ENCODE peak calls at places on chromosome 21, in six cellular contexts. One of them, this sample, is unnamed.

GRCh38 chr21:45050361-45050785 is 24.0 kb upstream of the ADARB1 start:
- DNase-seq in Right ventricle myocardium inferior: no peak
- DNase-seq in endothelial cell: no peak
- DNase-seq in anterior cingulate cortex: no peak
- DNase-seq in RWPE1: no peak
- DNase-seq in amniotic epithelial cell: peak; percentile 93
- DNase-seq in this sample: no peak

GRCh38 chr21:22795644-22796043 is 1797.4 kb downstream of the NCAM2 start:
- DNase-seq in Right ventricle myocardium inferior: no peak
- DNase-seq in endothelial cell: no peak
- DNase-seq in anterior cingulate cortex: no peak
- DNase-seq in RWPE1: no peak
- DNase-seq in amniotic epithelial cell: no peak
- DNase-seq in this sample: no peak

GRCh38 chr21:14452031-14452778 is 69.3 kb upstream of the HSPA13 start:
- DNase-seq in Right ventricle myocardium inferior: no peak
- DNase-seq in endothelial cell: no peak
- DNase-seq in anterior cingulate cortex: no peak
- DNase-seq in RWPE1: no peak
- DNase-seq in amniotic epithelial cell: no peak
- DNase-seq in this sample: no peak

GRCh38 chr21:25607812-25608737 is 794 bp upstream of the MRPL39 start:
- DNase-seq in Right ventricle myocardium inferior: peak; percentile 89
- DNase-seq in endothelial cell: peak; percentile 72
- DNase-seq in anterior cingulate cortex: peak; percentile 82
- DNase-seq in RWPE1: peak; percentile 80
- DNase-seq in amniotic epithelial cell: peak; percentile 75
- DNase-seq in this sample: peak; percentile 31

GRCh38 chr21:36761685-36762084 is 62.8 kb downstream of the SIM2 start:
- DNase-seq in Right ventricle myocardium inferior: no peak
- DNase-seq in endothelial cell: no peak
- DNase-seq in anterior cingulate cortex: no peak
- DNase-seq in RWPE1: no peak
- DNase-seq in amniotic epithelial cell: no peak
- DNase-seq in this sample: no peak

GRCh38 chr21:29091032-29091431 is 17.6 kb upstream of the CCT8 start:
- DNase-seq in Right ventricle myocardium inferior: no peak
- DNase-seq in endothelial cell: no peak
- DNase-seq in anterior cingulate cortex: no peak
- DNase-seq in RWPE1: peak; percentile 83
- DNase-seq in amniotic epithelial cell: peak; percentile 87
- DNase-seq in this sample: no peak

GRCh38 chr21:44431300-44431699 is 24.0 kb upstream of the LRRC3 start:
- DNase-seq in Right ventricle myocardium inferior: no peak
- DNase-seq in endothelial cell: no peak
- DNase-seq in anterior cingulate cortex: no peak
- DNase-seq in RWPE1: no peak
- DNase-seq in amniotic epithelial cell: no peak
- DNase-seq in this sample: no peak

GRCh38 chr21:44758141-44758561 is 43.5 kb downstream of the UBE2G2 start:
- DNase-seq in Right ventricle myocardium inferior: no peak
- DNase-seq in endothelial cell: no peak
- DNase-seq in anterior cingulate cortex: no peak
- DNase-seq in RWPE1: no peak
- DNase-seq in amniotic epithelial cell: no peak
- DNase-seq in this sample: no peak

GRCh38 chr21:44011774-44012473 is at the start of gene TRAPPC10:
- DNase-seq in Right ventricle myocardium inferior: peak; percentile 95
- DNase-seq in endothelial cell: peak; percentile 66
- DNase-seq in anterior cingulate cortex: peak; percentile 84
- DNase-seq in RWPE1: peak; percentile 75
- DNase-seq in amniotic epithelial cell: peak; percentile 75
- DNase-seq in this sample: peak; percentile 65

GRCh38 chr21:45594721-45595489 is 48.6 kb upstream of the PCBP3 start:
- DNase-seq in Right ventricle myocardium inferior: no peak
- DNase-seq in endothelial cell: no peak
- DNase-seq in anterior cingulate cortex: no peak
- DNase-seq in RWPE1: no peak
- DNase-seq in amniotic epithelial cell: no peak
- DNase-seq in this sample: no peak